ENCODE peak calls at places on chromosomes 1 and 21, in seven cellular contexts. P is PC-3, M is breast epithelium, U is heart right ventricle, D is uterus, R is endothelial cell of umbilical vein, L is left lung. F is an unnamed sample. For H3K36me3 and H3K4me1, the result is how much of the 10 kb centered on the place peaks cover.

GRCh38 chr1:114319480-114319879 is 165.8 kb upstream of the SYT6 start:
- DNase-seq in U (no peak), P (peak), L (no peak), D (no peak), R (no peak), M (no peak), F (no peak)

GRCh38 chr1:26530898-26531598 is 1.5 kb downstream of the RPS6KA1 start:
- DNase-seq in L (peak), M (peak), P (peak), R (no peak), U (no peak), D (no peak), F (no peak)

GRCh38 chr1:19645544-19646252 is 1.6 kb downstream of the NBL1 start:
- DNase-seq in P (no peak), D (no peak), M (no peak), L (no peak), U (no peak), R (peak), F (no peak)

GRCh38 chr21:31293986-31294385 is 50.1 kb downstream of the TIAM1 start:
- DNase-seq in P (peak), D (no peak), R (peak), M (no peak), U (no peak), L (no peak), F (no peak)

GRCh38 chr21:44944596-44944995 is 4.8 kb downstream of the SLX9 start:
- DNase-seq in U (no peak), R (no peak), M (no peak), L (peak), D (no peak), P (no peak), F (peak)

GRCh38 chr1:32754282-32755097 is 51.9 kb upstream of the SYNC start:
- DNase-seq in U (no peak), L (peak), R (no peak), M (peak), P (peak), D (no peak), F (no peak)

GRCh38 chr1:10785855-10786638 is 10.4 kb downstream of the CASZ1 start:
- DNase-seq in P (no peak), U (no peak), L (no peak), D (no peak), M (no peak), R (no peak), F (no peak)

GRCh38 chr1:245389878-245390277 is 235.1 kb downstream of the KIF26B start:
- DNase-seq in L (no peak), P (no peak), M (no peak), D (no peak), R (no peak), U (no peak), F (no peak)

GRCh38 chr1:186486061-186486460 is 25.1 kb upstream of the PDC start:
- DNase-seq in L (no peak), R (peak), M (no peak), U (no peak), D (no peak), P (no peak), F (no peak)

DNA sequence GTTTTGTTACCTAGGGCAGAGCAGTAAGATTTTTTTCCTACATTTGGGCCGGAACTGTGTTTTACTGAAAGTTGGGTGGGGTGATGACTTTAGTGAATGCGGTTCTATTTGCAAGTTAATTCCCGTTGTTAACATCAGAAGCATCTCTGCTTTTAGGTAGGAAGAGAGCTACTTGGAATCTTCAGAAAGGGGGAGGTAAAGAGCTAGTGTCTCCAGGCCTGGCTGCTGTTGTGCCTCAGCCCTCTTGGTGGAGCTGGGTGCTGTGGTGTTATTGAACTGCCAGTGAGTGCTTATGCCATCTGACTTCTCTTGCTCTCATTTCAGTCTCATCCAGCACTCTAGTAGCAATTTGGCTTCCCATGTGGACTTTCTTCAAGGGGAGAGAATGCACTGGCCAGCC is 3.4 kb downstream of the KDM4A start:
- DNase-seq in P (peak), D (no peak), M (no peak), U (no peak), R (peak), L (no peak), F (no peak)
- H3K36me3 ChIP-seq in P (under half), D (under half), M (under half), U (half or more), R (under half), L (under half), F (under half)

GRCh38 chr1:56798053-56798471 is 21.1 kb downstream of the FYB2 start:
- DNase-seq in M (no peak), D (no peak), P (no peak), U (no peak), R (no peak), L (no peak), F (no peak)

GRCh38 chr1:56806804-56807203 is 12.4 kb downstream of the FYB2 start:
- DNase-seq in D (no peak), P (no peak), U (no peak), R (no peak), L (no peak), M (no peak), F (no peak)

GRCh38 chr1:56799605-56800398 is 19.4 kb downstream of the FYB2 start:
- DNase-seq in D (no peak), U (no peak), L (no peak), R (no peak), P (peak), M (no peak), F (no peak)

GRCh38 chr1:56808385-56808784 is 10.8 kb downstream of the FYB2 start:
- DNase-seq in D (no peak), P (no peak), U (no peak), M (no peak), L (no peak), R (no peak), F (no peak)

DNA sequence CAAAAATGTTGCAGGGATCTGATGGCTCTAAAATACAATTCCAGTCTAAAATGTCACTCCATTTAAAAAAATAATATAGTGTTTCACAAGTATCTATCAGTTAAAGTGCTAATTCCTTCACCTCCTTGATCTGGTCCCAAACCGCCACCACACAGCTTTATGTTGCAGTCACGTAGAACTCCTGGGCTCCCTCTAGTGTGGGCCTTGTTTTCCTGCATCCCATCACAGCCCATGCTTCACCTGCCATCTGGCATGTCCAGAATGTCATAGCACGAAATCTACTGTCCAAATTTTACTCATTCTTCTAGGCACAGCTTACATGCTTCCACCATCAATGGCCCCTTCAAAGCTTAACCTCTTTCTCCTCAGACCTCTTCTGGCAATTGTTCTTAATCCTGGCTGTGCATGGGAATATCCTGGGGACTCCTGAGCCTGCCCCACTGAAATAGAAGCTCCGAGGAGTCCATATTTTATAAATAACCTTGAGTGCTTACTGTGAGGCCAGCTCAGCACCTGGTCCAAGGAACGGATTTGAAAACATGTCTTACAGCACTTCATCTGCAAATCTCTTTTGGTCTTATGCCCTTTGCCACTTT is 15.5 kb downstream of the FYB2 start:
- DNase-seq in L (no peak), D (no peak), U (no peak), R (peak), M (no peak), P (peak), F (no peak)
- TF ChIP-seq CTCF in L (peak), D (no peak), U (peak), R (peak), M (no peak), P (peak), F (peak)

DNA sequence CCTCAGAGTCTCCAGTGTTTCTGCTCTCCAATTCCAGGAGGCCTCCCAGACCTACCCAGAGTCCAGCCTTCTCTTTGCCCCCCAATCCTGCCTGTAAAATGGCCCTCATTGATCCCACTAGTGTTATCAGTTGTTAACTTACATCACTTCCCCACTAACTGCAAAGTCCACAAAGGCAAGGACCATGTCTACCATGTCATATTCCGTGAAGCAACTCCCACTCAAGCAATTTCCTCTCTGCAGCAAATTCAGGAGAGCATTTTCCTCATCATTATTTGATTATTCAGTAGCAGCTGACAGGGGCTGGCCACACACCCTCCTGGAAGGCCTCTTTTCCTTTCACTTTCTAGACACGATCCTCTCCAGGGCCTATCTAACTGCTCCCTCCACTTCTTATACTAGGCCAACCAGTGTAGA is 153.5 kb downstream of the RERE start:
- DNase-seq in P (no peak), M (no peak), L (no peak), D (peak), U (no peak), R (no peak), F (no peak)
- H3K4me1 ChIP-seq in P (half or more), M (under half), L (half or more), D (under half), U (half or more), R (half or more), F (half or more)

DNA sequence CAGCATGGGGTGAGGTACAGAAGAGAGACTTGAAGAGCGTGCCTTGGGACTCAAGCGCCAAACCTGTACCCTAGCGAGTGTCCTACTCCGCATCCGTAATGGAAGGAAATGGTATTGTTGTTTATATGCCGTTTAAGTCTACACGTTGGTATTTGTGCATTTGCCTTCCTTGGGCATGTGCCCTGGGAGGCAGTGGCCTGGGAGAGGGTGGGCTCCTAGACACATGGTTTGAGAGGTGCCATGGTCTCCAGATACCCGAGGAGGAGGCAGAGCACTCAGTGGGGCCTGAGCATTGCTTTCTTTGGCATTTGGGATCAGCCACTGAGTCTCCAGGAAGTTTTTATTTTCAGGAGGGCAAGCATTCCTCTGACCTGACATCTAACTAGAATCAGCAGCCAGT is 6.5 kb downstream of the ZNF672 start:
- DNase-seq in L (no peak), D (no peak), U (no peak), P (no peak), R (no peak), M (no peak), F (no peak)
- H3K36me3 ChIP-seq in L (under half), D (under half), U (half or more), P (under half), R (under half), M (under half), F (under half)

GRCh38 chr1:6423321-6423999 is 1.1 kb upstream of the ESPN start:
- DNase-seq in R (peak), U (no peak), D (no peak), M (peak), P (peak), L (peak), F (no peak)
- TF ChIP-seq CTCF in R (peak), U (peak), D (peak), M (peak), P (peak), L (peak), F (peak)

GRCh38 chr1:197912739-197913494 is 4.3 kb upstream of the LHX9 start:
- DNase-seq in U (no peak), P (no peak), L (no peak), R (no peak), M (no peak), D (no peak), F (no peak)
- H3K4me1 ChIP-seq in U (half or more), P (under half), L (half or more), R (under half), M (under half), D (under half), F (half or more)

DNA sequence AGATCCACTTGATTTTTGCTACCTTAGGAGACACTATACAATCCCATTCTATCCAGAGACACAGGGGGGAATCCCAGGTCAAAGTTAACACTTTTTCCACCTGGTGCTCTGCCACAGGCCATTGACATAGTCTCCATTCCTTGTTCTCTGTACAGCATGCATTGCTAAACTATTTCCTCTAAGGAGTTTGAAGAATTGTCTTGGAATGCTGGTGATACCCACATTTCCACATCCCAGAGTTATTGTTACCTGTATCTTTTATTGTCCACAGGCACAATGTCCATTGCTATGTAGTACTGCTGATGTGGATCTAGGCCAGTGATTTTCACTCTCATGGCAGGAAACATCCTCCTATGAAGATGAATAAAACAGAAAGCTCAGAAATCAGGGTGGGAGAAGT is 61.9 kb downstream of the TBX15 start:
- DNase-seq in M (no peak), L (no peak), D (no peak), R (no peak), P (no peak), U (no peak), F (no peak)
- H3K36me3 ChIP-seq in M (under half), L (under half), D (under half), R (under half), P (under half), U (under half), F (under half)

GRCh38 chr1:24857528-24858133 is 72.4 kb downstream of the RUNX3 start:
- DNase-seq in D (no peak), R (no peak), P (no peak), U (no peak), M (no peak), L (no peak), F (no peak)
- TF ChIP-seq CTCF in D (no peak), R (no peak), P (no peak), U (no peak), M (no peak), L (no peak), F (no peak)

DNA sequence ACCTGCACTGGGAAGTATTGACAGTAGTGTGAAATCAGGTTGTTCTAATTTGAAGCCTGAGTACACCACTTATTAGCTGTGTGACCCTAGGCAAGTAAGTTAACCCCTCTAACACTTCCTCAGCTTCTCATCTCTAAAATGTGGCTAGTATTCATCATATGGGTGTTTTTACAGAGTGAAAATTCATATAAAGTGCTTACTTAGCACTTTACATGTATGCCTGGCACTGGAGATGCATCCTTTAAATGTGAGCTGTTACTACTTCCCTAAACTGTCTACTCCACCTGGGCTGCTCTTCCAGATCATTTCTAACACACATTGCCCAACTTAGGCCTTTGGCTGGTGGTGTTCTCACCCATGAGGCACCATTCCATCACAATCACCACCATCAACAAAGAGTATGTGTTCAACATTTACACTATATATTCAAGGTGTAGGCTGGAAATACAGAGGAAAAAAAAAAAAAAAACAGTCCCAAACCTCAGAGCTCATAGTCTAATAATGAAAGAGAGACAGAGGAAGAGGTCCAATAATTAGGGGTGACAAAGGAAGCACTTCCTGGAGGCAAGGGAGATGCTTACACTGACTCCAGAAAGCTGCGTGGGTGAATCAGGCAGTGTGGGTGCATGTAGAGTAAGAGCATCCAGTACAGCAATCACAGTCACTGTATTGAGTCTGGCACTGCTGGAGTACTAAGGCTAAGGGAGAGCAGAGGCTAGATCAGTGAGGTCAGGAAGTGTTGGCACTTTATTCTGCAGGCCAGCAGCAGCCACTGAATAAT is 3.6 kb downstream of the STX6 start:
- DNase-seq in U (no peak), P (no peak), D (no peak), M (no peak), L (no peak), R (no peak), F (no peak)
- H3K4me1 ChIP-seq in U (under half), P (under half), D (under half), M (under half), L (half or more), R (under half), F (under half)

F was measured in gastrocnemius medialis.